ENCODE peak calls at places on chromosome X, in four cellular contexts. I, Z, B and E are unnamed samples.

GRCh38 chrX:136656596-136656995 is 8.6 kb downstream of the CD40LG start:
- DNase-seq in B (no peak), I (no peak), Z (no peak), E (no peak)

GRCh38 chrX:148192547-148192946 is 211.4 kb downstream of the FMR1NB start:
- DNase-seq in B (no peak), Z (no peak), I (no peak), E (no peak)

GRCh38 chrX:41350150-41350975 is 16.4 kb downstream of the DDX3X start:
- DNase-seq in I (no peak), B (no peak), Z (no peak), E (no peak)

GRCh38 chrX:15617111-15617510 is 16.4 kb upstream of the ACE2 start:
- DNase-seq in B (no peak), I (no peak), Z (no peak), E (no peak)

GRCh38 chrX:99397879-99398278 is 1012.2 kb downstream of the PCDH19 start:
- DNase-seq in Z (no peak), I (no peak), B (no peak), E (no peak)

GRCh38 chrX:119573840-119574393 is 446 bp upstream of the UBE2A start:
- DNase-seq in I (peak), Z (no peak), B (peak), E (peak)

GRCh38 chrX:20412871-20413486 is 146.3 kb upstream of the RPS6KA3 start:
- DNase-seq in Z (no peak), B (no peak), I (no peak), E (no peak)

GRCh38 chrX:6026980-6027379 is 201.7 kb downstream of the NLGN4X start:
- DNase-seq in Z (no peak), I (no peak), B (no peak), E (no peak)

GRCh38 chrX:105567046-105567445 is 255.3 kb upstream of the NRK start:
- DNase-seq in B (no peak), I (no peak), Z (no peak), E (no peak)

GRCh38 chrX:29477878-29478277 is 737.5 kb upstream of the MAGEB2 start:
- DNase-seq in B (no peak), I (no peak), Z (no peak), E (no peak)

GRCh38 chrX:53445977-53446376 is 11.8 kb upstream of the HSD17B10 start:
- DNase-seq in Z (no peak), I (no peak), B (peak), E (peak)

GRCh38 chrX:114581528-114582263 is 2.2 kb upstream of the HTR2C start:
- DNase-seq in Z (no peak), I (no peak), B (no peak), E (no peak)

GRCh38 chrX:41002021-41002420 is 83.2 kb upstream of the USP9X start:
- DNase-seq in Z (no peak), B (no peak), I (no peak), E (no peak)

GRCh38 chrX:134431894-134432293 is 28.1 kb upstream of the HPRT1 start:
- DNase-seq in I (no peak), B (no peak), Z (no peak), E (no peak)

GRCh38 chrX:147894332-147894870 is 17.3 kb upstream of the FMR1 start:
- DNase-seq in B (no peak), Z (no peak), I (no peak), E (no peak)

GRCh38 chrX:135373357-135373756 is 48.4 kb upstream of the SMIM10L2A start:
- DNase-seq in Z (no peak), I (no peak), B (no peak), E (no peak)

GRCh38 chrX:56066016-56066415 is 166.1 kb upstream of the KLF8 start:
- DNase-seq in I (no peak), B (no peak), Z (no peak), E (no peak)

GRCh38 chrX:110657073-110657472 is 138.5 kb downstream of the CHRDL1 start:
- DNase-seq in I (no peak), B (no peak), Z (no peak), E (no peak)

GRCh38 chrX:31353095-31353494 is 281.3 kb upstream of the FTHL17 start:
- DNase-seq in I (no peak), Z (no peak), B (no peak), E (no peak)

GRCh38 chrX:37921758-37922157 is 74.4 kb upstream of the DYNLT3 start:
- DNase-seq in I (no peak), B (no peak), Z (no peak), E (no peak)

GRCh38 chrX:20595928-20596550 is 329.3 kb upstream of the RPS6KA3 start:
- DNase-seq in B (no peak), I (no peak), Z (no peak), E (no peak)

GRCh38 chrX:155127940-155128339 is 56.6 kb downstream of the BRCC3 start:
- DNase-seq in I (no peak), Z (no peak), B (no peak), E (no peak)

GRCh38 chrX:107691024-107691448 is 62.7 kb downstream of the PRPS1 start:
- DNase-seq in Z (no peak), I (no peak), B (no peak), E (no peak)

GRCh38 chrX:69323786-69324720 is 158.8 kb upstream of the PJA1 start:
- DNase-seq in Z (no peak), B (no peak), I (no peak), E (no peak)

GRCh38 chrX:70087857-70088256 is 25.6 kb downstream of the OTUD6A start:
- DNase-seq in B (no peak), I (no peak), Z (no peak), E (peak)

GRCh38 chrX:120604359-120604782 is 470 bp downstream of the MCTS1 start:
- DNase-seq in I (no peak), Z (no peak), B (peak), E (peak)

GRCh38 chrX:100874240-100874798 is at the start of gene NOX1:
- DNase-seq in B (peak), I (no peak), Z (no peak), E (no peak)

GRCh38 chrX:54358424-54359211 is 772 bp upstream of the WNK3 start:
- DNase-seq in I (peak), B (peak), Z (peak), E (peak)

GRCh38 chrX:25226151-25226550 is 210.4 kb upstream of the ARX start:
- DNase-seq in B (no peak), Z (no peak), I (no peak), E (no peak)

GRCh38 chrX:11341274-11342256 is 48.4 kb downstream of the AMELX start:
- DNase-seq in B (peak), Z (no peak), I (peak), E (peak)

GRCh38 chrX:16212436-16212835 is 45.2 kb downstream of the MAGEB17 start:
- DNase-seq in I (no peak), Z (no peak), B (no peak), E (peak)

GRCh38 chrX:150544222-150544787 is 24.1 kb upstream of the MTM1 start:
- DNase-seq in B (peak), I (no peak), Z (no peak), E (no peak)

GRCh38 chrX:10017866-10018265 is 50.7 kb downstream of the CLDN34 start:
- DNase-seq in Z (no peak), I (no peak), B (peak), E (no peak)

GRCh38 chrX:63934791-63935190 is 149.8 kb upstream of the ARHGEF9 start:
- DNase-seq in Z (no peak), I (no peak), B (no peak), E (peak)
- H3K4me3 ChIP-seq in Z (no peak), I (no peak), B (no peak), E (no peak)

GRCh38 chrX:67558267-67558666 is 14.4 kb downstream of the AR start:
- DNase-seq in B (no peak), I (no peak), Z (no peak), E (no peak)

GRCh38 chrX:67568769-67569168 is 24.9 kb downstream of the AR start:
- DNase-seq in I (no peak), Z (no peak), B (no peak), E (no peak)

GRCh38 chrX:67564475-67564874 is 20.7 kb downstream of the AR start:
- DNase-seq in B (no peak), I (no peak), Z (no peak), E (no peak)

GRCh38 chrX:67563469-67564448 is 19.9 kb downstream of the AR start:
- DNase-seq in I (peak), Z (no peak), B (no peak), E (peak)
- H3K27ac ChIP-seq in I (peak), Z (no peak), B (no peak), E (peak)

GRCh38 chrX:153473126-153473525 is 2.8 kb upstream of the HAUS7 start:
- DNase-seq in B (no peak), I (no peak), Z (no peak), E (no peak)

GRCh38 chrX:153475751-153476281 is 5.4 kb upstream of the HAUS7 start:
- DNase-seq in Z (no peak), I (no peak), B (no peak), E (no peak)

GRCh38 chrX:153474266-153474665 is 3.9 kb upstream of the HAUS7 start:
- DNase-seq in Z (no peak), I (no peak), B (no peak), E (no peak)

GRCh38 chrX:153476628-153477027 is 6.3 kb upstream of the HAUS7 start:
- DNase-seq in I (peak), Z (no peak), B (no peak), E (no peak)

DNA sequence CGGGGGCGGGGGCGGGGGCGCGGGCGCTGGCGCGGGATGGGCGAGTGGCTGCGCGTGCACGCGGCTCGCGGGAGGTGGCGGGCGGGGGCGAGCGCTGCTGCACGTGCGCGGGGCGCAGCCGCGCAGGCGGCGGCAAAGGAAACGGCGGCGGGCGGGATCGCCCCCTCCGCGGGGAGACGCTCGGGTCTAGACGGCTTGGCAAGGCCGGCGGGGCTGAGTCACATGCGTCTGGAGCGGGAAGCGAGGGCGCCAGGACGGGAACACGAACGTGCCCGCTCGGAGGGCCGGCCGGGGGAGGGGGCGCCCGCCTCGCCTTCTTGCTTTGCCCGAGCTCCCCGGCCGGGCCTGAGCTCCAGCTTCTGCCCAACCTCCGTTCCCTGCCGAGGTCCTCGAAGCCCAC is 4.3 kb upstream of the HAUS7 start:
- DNase-seq in Z (peak), I (peak), B (peak), E (peak)
- TF ChIP-seq CTCF in Z (no peak), I (no peak), B (no peak), E (no peak)

GRCh38 chrX:74421181-74422028 is at the start of gene SLC16A2:
- DNase-seq in B (peak), Z (peak), I (peak), E (peak)

GRCh38 chrX:74423289-74423985 is 2.1 kb downstream of the SLC16A2 start:
- DNase-seq in Z (no peak), I (no peak), B (no peak), E (peak)

GRCh38 chrX:74420194-74421035 is 878 bp upstream of the SLC16A2 start:
- DNase-seq in I (peak), B (peak), Z (peak), E (peak)

GRCh38 chrX:74422029-74422352 is 698 bp downstream of the SLC16A2 start:
- DNase-seq in I (peak), B (no peak), Z (no peak), E (no peak)

GRCh38 chrX:74422576-74423288 is 1.4 kb downstream of the SLC16A2 start:
- DNase-seq in B (peak), I (peak), Z (peak), E (peak)
- H3K4me3 ChIP-seq in B (peak), I (peak), Z (peak), E (no peak)

DNA sequence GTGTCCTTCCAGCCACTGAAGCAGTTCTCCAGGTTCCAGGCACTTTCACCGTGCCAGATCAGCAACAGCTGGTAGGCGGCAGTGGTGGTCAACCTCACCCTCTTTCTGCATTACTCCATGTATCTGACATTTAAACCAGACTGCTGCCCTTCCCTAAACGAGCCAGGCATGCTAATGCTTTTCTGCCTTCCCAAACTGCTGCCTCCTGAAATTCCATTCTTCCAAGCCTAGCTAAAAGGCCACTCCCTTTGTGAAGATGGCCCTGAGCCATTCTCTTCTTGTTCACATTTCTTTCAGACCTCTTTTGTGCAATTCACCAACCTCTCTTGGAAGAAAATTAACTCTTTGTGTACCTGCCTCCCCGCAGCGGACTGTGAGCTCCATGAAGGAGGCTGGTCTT is 73.7 kb downstream of the CHST7 start:
- DNase-seq in Z (no peak), B (no peak), I (no peak), E (no peak)
- H3K27ac ChIP-seq in Z (no peak), B (no peak), I (no peak), E (no peak)

GRCh38 chrX:130124577-130124976 is 14.3 kb upstream of the ELF4 start:
- DNase-seq in I (no peak), Z (no peak), B (no peak), E (no peak)
- TF ChIP-seq CTCF in I (no peak), Z (no peak), B (no peak), E (no peak)